ENCODE peak calls at places on chromosome 14, in five cellular contexts. One of them, this sample, is unnamed.
A peak's percentile ranks its signal among the peaks of the same experiment; 100 is the strongest.

GRCh38 chr14:63952933-63953437 is 100.2 kb downstream of the SYNE2 start:
- DNase-seq in CD8-positive, alpha-beta memory T cell: no peak
- DNase-seq in ovary: no peak
- DNase-seq in neuronal stem cell: no peak
- DNase-seq in left ventricle myocardium inferior: no peak
- DNase-seq in this sample: no peak

GRCh38 chr14:94941311-94941710 is 171.4 kb upstream of the GSC start:
- DNase-seq in CD8-positive, alpha-beta memory T cell: no peak
- DNase-seq in ovary: no peak
- DNase-seq in neuronal stem cell: no peak
- DNase-seq in left ventricle myocardium inferior: no peak
- DNase-seq in this sample: no peak

GRCh38 chr14:76832503-76832988 is 6.3 kb downstream of the LRRC74A start:
- DNase-seq in neuronal stem cell: no peak
- DNase-seq in CD8-positive, alpha-beta memory T cell: no peak
- DNase-seq in left ventricle myocardium inferior: no peak
- DNase-seq in ovary: no peak
- DNase-seq in this sample: no peak

GRCh38 chr14:68690106-68690960 is 102.5 kb downstream of the ZFP36L1 start:
- DNase-seq in neuronal stem cell: no peak
- DNase-seq in left ventricle myocardium inferior: no peak
- DNase-seq in CD8-positive, alpha-beta memory T cell: no peak
- DNase-seq in ovary: no peak
- DNase-seq in this sample: no peak

GRCh38 chr14:101895256-101895655 is 69.1 kb upstream of the DYNC1H1 start:
- DNase-seq in left ventricle myocardium inferior: no peak
- DNase-seq in ovary: no peak
- DNase-seq in neuronal stem cell: no peak
- DNase-seq in CD8-positive, alpha-beta memory T cell: no peak
- DNase-seq in this sample: no peak

GRCh38 chr14:54815016-54815415 is 87.6 kb downstream of the GCH1 start:
- DNase-seq in left ventricle myocardium inferior: no peak
- DNase-seq in ovary: no peak
- DNase-seq in CD8-positive, alpha-beta memory T cell: no peak
- DNase-seq in neuronal stem cell: no peak
- DNase-seq in this sample: no peak

GRCh38 chr14:32254952-32255679 is 52.0 kb upstream of the RNU6-8 start:
- DNase-seq in left ventricle myocardium inferior: peak; percentile 56
- DNase-seq in ovary: peak; percentile 74
- DNase-seq in neuronal stem cell: peak; percentile 62
- DNase-seq in CD8-positive, alpha-beta memory T cell: peak; percentile 25
- DNase-seq in this sample: peak; percentile 20

GRCh38 chr14:74579447-74580274 is 32.4 kb downstream of the LTBP2 start:
- DNase-seq in CD8-positive, alpha-beta memory T cell: no peak
- DNase-seq in neuronal stem cell: no peak
- DNase-seq in left ventricle myocardium inferior: no peak
- DNase-seq in ovary: no peak
- DNase-seq in this sample: no peak

GRCh38 chr14:77589099-77589498 is 27.3 kb downstream of the SPTLC2 start:
- DNase-seq in neuronal stem cell: no peak
- DNase-seq in CD8-positive, alpha-beta memory T cell: no peak
- DNase-seq in ovary: no peak
- DNase-seq in left ventricle myocardium inferior: no peak
- DNase-seq in this sample: no peak

GRCh38 chr14:105021656-105022275 is 883 bp upstream of the CDCA4 start:
- DNase-seq in neuronal stem cell: no peak
- DNase-seq in CD8-positive, alpha-beta memory T cell: no peak
- DNase-seq in left ventricle myocardium inferior: no peak
- DNase-seq in ovary: peak; percentile 59
- DNase-seq in this sample: no peak

GRCh38 chr14:59803052-59803451 is 67.5 kb downstream of the RTN1 start:
- DNase-seq in CD8-positive, alpha-beta memory T cell: no peak
- DNase-seq in ovary: no peak
- DNase-seq in left ventricle myocardium inferior: no peak
- DNase-seq in neuronal stem cell: no peak
- DNase-seq in this sample: no peak

GRCh38 chr14:50560929-50561280 is 960 bp downstream of the ATL1 start:
- DNase-seq in CD8-positive, alpha-beta memory T cell: peak; percentile 11
- DNase-seq in ovary: peak; percentile 86
- DNase-seq in left ventricle myocardium inferior: peak; percentile 86
- DNase-seq in neuronal stem cell: peak; percentile 63
- DNase-seq in this sample: no peak

GRCh38 chr14:36522347-36522971 is 2.4 kb upstream of the NKX2-1 start:
- DNase-seq in left ventricle myocardium inferior: no peak
- DNase-seq in CD8-positive, alpha-beta memory T cell: no peak
- DNase-seq in ovary: no peak
- DNase-seq in neuronal stem cell: peak; percentile 48
- DNase-seq in this sample: no peak

GRCh38 chr14:74605531-74606223 is 6.4 kb downstream of the LTBP2 start:
- DNase-seq in neuronal stem cell: no peak
- DNase-seq in left ventricle myocardium inferior: no peak
- DNase-seq in ovary: peak; percentile 43
- DNase-seq in CD8-positive, alpha-beta memory T cell: no peak
- DNase-seq in this sample: no peak

GRCh38 chr14:87896393-87897380 is 96.3 kb downstream of the GALC start:
- DNase-seq in ovary: no peak
- DNase-seq in neuronal stem cell: peak; percentile 59
- DNase-seq in left ventricle myocardium inferior: no peak
- DNase-seq in CD8-positive, alpha-beta memory T cell: no peak
- DNase-seq in this sample: peak; percentile 5

GRCh38 chr14:78567343-78567742 is 397.2 kb downstream of the NRXN3 start:
- DNase-seq in left ventricle myocardium inferior: no peak
- DNase-seq in CD8-positive, alpha-beta memory T cell: no peak
- DNase-seq in ovary: no peak
- DNase-seq in neuronal stem cell: no peak
- DNase-seq in this sample: no peak

GRCh38 chr14:42437809-42438208 is 831.1 kb downstream of the LRFN5 start:
- DNase-seq in left ventricle myocardium inferior: no peak
- DNase-seq in CD8-positive, alpha-beta memory T cell: no peak
- DNase-seq in neuronal stem cell: no peak
- DNase-seq in ovary: no peak
- DNase-seq in this sample: no peak

GRCh38 chr14:20489093-20489994 is 16.0 kb upstream of the RNASE10 start:
- DNase-seq in neuronal stem cell: no peak
- DNase-seq in left ventricle myocardium inferior: no peak
- DNase-seq in ovary: no peak
- DNase-seq in CD8-positive, alpha-beta memory T cell: peak; percentile 13
- DNase-seq in this sample: peak; percentile 72

GRCh38 chr14:92527724-92528123 is 14.1 kb downstream of the RIN3 start:
- DNase-seq in left ventricle myocardium inferior: no peak
- DNase-seq in CD8-positive, alpha-beta memory T cell: no peak
- DNase-seq in ovary: no peak
- DNase-seq in neuronal stem cell: no peak
- DNase-seq in this sample: no peak

GRCh38 chr14:103543721-103544626 is 15.0 kb downstream of the TRMT61A start:
- DNase-seq in left ventricle myocardium inferior: peak; percentile 56
- DNase-seq in ovary: peak; percentile 77
- DNase-seq in neuronal stem cell: no peak
- DNase-seq in CD8-positive, alpha-beta memory T cell: no peak
- DNase-seq in this sample: no peak

GRCh38 chr14:101230161-101230850 is 326.8 kb upstream of the RTL1 start:
- DNase-seq in neuronal stem cell: no peak
- DNase-seq in ovary: no peak
- DNase-seq in CD8-positive, alpha-beta memory T cell: no peak
- DNase-seq in left ventricle myocardium inferior: no peak
- DNase-seq in this sample: no peak

GRCh38 chr14:90060965-90061848 is 587 bp upstream of the KCNK13 start:
- DNase-seq in left ventricle myocardium inferior: no peak
- DNase-seq in CD8-positive, alpha-beta memory T cell: no peak
- DNase-seq in neuronal stem cell: no peak
- DNase-seq in ovary: no peak
- DNase-seq in this sample: no peak
- H3K27me3 ChIP-seq in left ventricle myocardium inferior: peaks cover 99% of the 10 kb centered on the region
- H3K27me3 ChIP-seq in CD8-positive, alpha-beta memory T cell: peaks cover 9% of the 10 kb centered on the region
- H3K27me3 ChIP-seq in neuronal stem cell: peaks cover 58% of the 10 kb centered on the region
- H3K27me3 ChIP-seq in ovary: no peaks in the 10 kb centered on the region
- H3K27me3 ChIP-seq in this sample: peaks cover 46% of the 10 kb centered on the region

GRCh38 chr14:99067927-99068326 is 204.1 kb downstream of the BCL11B start:
- DNase-seq in ovary: no peak
- DNase-seq in neuronal stem cell: no peak
- DNase-seq in CD8-positive, alpha-beta memory T cell: no peak
- DNase-seq in left ventricle myocardium inferior: no peak
- DNase-seq in this sample: no peak
- H3K27me3 ChIP-seq in ovary: no peaks in the 10 kb centered on the region
- H3K27me3 ChIP-seq in neuronal stem cell: no peaks in the 10 kb centered on the region
- H3K27me3 ChIP-seq in CD8-positive, alpha-beta memory T cell: no peaks in the 10 kb centered on the region
- H3K27me3 ChIP-seq in left ventricle myocardium inferior: peaks cover 19% of the 10 kb centered on the region
- H3K27me3 ChIP-seq in this sample: no peaks in the 10 kb centered on the region

DNA sequence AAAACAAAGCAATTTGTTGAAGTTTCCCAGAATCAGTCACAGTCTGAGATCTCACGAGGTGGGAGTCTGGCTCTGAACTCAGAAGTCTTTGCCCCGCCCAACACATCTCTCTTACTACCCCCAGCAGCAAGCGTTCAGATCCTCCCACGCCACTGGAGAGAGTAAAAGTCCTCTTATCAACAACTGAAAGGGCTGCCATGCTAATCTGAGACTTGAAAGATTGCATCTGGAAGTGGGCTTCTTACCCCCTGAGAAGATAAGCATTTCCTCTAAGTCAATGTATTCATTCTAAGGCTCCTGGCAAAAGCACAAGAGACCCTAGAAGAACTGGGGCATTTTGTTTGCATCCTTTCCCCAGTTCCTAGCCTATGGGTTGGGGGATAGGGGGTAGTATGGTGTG is 34.1 kb upstream of the STON2 start:
- DNase-seq in left ventricle myocardium inferior: no peak
- DNase-seq in ovary: no peak
- DNase-seq in neuronal stem cell: no peak
- DNase-seq in CD8-positive, alpha-beta memory T cell: no peak
- DNase-seq in this sample: no peak
- H3K27me3 ChIP-seq in left ventricle myocardium inferior: peaks cover 96% of the 10 kb centered on the region
- H3K27me3 ChIP-seq in ovary: no peaks in the 10 kb centered on the region
- H3K27me3 ChIP-seq in neuronal stem cell: peaks cover 11% of the 10 kb centered on the region
- H3K27me3 ChIP-seq in CD8-positive, alpha-beta memory T cell: peaks cover 47% of the 10 kb centered on the region
- H3K27me3 ChIP-seq in this sample: peaks cover 35% of the 10 kb centered on the region

DNA sequence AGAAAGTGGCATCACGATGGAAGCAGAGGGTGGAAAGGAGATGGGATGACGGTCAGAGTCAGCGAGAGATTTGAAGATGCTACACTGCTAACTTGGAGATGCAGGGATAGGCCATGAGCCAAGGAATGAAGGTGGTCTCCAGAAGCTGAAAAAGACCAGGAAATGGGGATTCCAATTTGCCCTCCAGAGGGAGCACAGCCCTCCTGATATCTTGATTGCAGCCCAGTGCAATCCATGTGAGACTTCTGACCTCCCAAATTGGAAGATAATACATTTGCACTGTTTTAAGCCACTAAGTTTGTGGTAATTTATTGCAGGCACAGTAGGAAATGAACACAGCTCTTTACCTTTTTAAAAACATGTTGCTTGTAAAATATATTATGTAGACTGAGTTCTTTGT is 549.5 kb downstream of the VRK1 start:
- DNase-seq in neuronal stem cell: no peak
- DNase-seq in ovary: no peak
- DNase-seq in CD8-positive, alpha-beta memory T cell: no peak
- DNase-seq in left ventricle myocardium inferior: no peak
- DNase-seq in this sample: no peak
- H3K27me3 ChIP-seq in neuronal stem cell: no peaks in the 10 kb centered on the region
- H3K27me3 ChIP-seq in ovary: no peaks in the 10 kb centered on the region
- H3K27me3 ChIP-seq in CD8-positive, alpha-beta memory T cell: no peaks in the 10 kb centered on the region
- H3K27me3 ChIP-seq in left ventricle myocardium inferior: peaks cover 9% of the 10 kb centered on the region
- H3K27me3 ChIP-seq in this sample: no peaks in the 10 kb centered on the region

DNA sequence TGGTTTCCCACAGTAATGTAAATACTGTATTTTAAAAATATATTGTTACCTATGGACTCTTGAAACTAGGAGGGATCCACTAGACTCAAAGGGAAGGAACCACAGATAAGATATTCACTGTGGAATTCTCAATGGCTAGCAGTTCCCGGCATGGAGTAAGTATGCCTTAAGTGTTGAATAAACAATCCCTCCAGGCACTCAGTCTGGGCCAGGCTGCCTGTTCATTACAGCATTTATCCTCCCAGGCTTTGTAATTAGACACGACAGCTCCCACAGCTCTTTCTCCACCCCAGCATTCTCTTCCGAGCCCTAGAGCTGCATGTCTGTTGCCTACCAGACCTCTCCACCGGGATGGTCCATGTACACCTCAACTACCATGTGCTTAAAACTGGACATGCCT is 22.4 kb upstream of the C14orf132 start:
- DNase-seq in neuronal stem cell: no peak
- DNase-seq in ovary: no peak
- DNase-seq in CD8-positive, alpha-beta memory T cell: no peak
- DNase-seq in left ventricle myocardium inferior: no peak
- DNase-seq in this sample: no peak
- H3K27me3 ChIP-seq in neuronal stem cell: no peaks in the 10 kb centered on the region
- H3K27me3 ChIP-seq in ovary: no peaks in the 10 kb centered on the region
- H3K27me3 ChIP-seq in CD8-positive, alpha-beta memory T cell: no peaks in the 10 kb centered on the region
- H3K27me3 ChIP-seq in left ventricle myocardium inferior: peaks cover 66% of the 10 kb centered on the region
- H3K27me3 ChIP-seq in this sample: peaks cover 5% of the 10 kb centered on the region

GRCh38 chr14:28772613-28773012 is 6.0 kb downstream of the FOXG1 start:
- DNase-seq in left ventricle myocardium inferior: no peak
- DNase-seq in CD8-positive, alpha-beta memory T cell: no peak
- DNase-seq in neuronal stem cell: no peak
- DNase-seq in ovary: no peak
- DNase-seq in this sample: no peak

GRCh38 chr14:28770061-28770460 is 3.5 kb downstream of the FOXG1 start:
- DNase-seq in left ventricle myocardium inferior: no peak
- DNase-seq in neuronal stem cell: no peak
- DNase-seq in ovary: no peak
- DNase-seq in CD8-positive, alpha-beta memory T cell: no peak
- DNase-seq in this sample: no peak

GRCh38 chr14:28771168-28771567 is 4.6 kb downstream of the FOXG1 start:
- DNase-seq in CD8-positive, alpha-beta memory T cell: no peak
- DNase-seq in ovary: no peak
- DNase-seq in left ventricle myocardium inferior: no peak
- DNase-seq in neuronal stem cell: no peak
- DNase-seq in this sample: no peak

GRCh38 chr14:28769358-28769757 is 2.8 kb downstream of the FOXG1 start:
- DNase-seq in neuronal stem cell: no peak
- DNase-seq in CD8-positive, alpha-beta memory T cell: no peak
- DNase-seq in ovary: no peak
- DNase-seq in left ventricle myocardium inferior: no peak
- DNase-seq in this sample: no peak

GRCh38 chr14:28770574-28770973 is 4.0 kb downstream of the FOXG1 start:
- DNase-seq in neuronal stem cell: no peak
- DNase-seq in CD8-positive, alpha-beta memory T cell: no peak
- DNase-seq in left ventricle myocardium inferior: no peak
- DNase-seq in ovary: no peak
- DNase-seq in this sample: no peak
- H3K27me3 ChIP-seq in neuronal stem cell: no peaks in the 10 kb centered on the region
- H3K27me3 ChIP-seq in CD8-positive, alpha-beta memory T cell: peaks cover 5% of the 10 kb centered on the region
- H3K27me3 ChIP-seq in left ventricle myocardium inferior: peaks cover 96% of the 10 kb centered on the region
- H3K27me3 ChIP-seq in ovary: no peaks in the 10 kb centered on the region
- H3K27me3 ChIP-seq in this sample: peaks cover 4% of the 10 kb centered on the region

This sample was measured in CD4-positive, CD25-positive, alpha-beta regulatory T cell.